ENCODE peak calls at places on chromosomes 6 and 20, in six cellular contexts. L is tibial artery, E is GM23338, B is IMR-90, I is psoas muscle, Z is RWPE1. V is an unnamed sample.

GRCh38 chr20:856361-856775 is 22.9 kb downstream of the FAM110A start:
- DNase-seq in L (no peak), Z (peak; percentile 97), B (peak; percentile 54), I (no peak), E (no peak), V (no peak)

GRCh38 chr6:26415036-26415614 is 13.1 kb downstream of the BTN3A1 start:
- DNase-seq in I (no peak), E (no peak), L (no peak), B (no peak), Z (no peak), V (no peak)

GRCh38 chr6:159788757-159789376 is 535 bp downstream of the TCP1 start:
- DNase-seq in L (peak; percentile 49), I (peak; percentile 74), E (peak; percentile 61), B (peak; percentile 42), Z (peak; percentile 46), V (no peak)

GRCh38 chr6:110255356-110255755 is 75.1 kb downstream of the CDC40 start:
- DNase-seq in B (peak; percentile 37), E (peak; percentile 80), I (no peak), L (no peak), Z (peak; percentile 31), V (no peak)

GRCh38 chr20:23640018-23640872 is 2.5 kb upstream of the CST3 start:
- DNase-seq in I (no peak), B (no peak), E (no peak), L (no peak), Z (no peak), V (no peak)

GRCh38 chr20:8330785-8331699 is 199.0 kb downstream of the PLCB1 start:
- DNase-seq in Z (no peak), E (no peak), B (no peak), L (no peak), I (no peak), V (no peak)

GRCh38 chr6:112366695-112367546 is 19.8 kb downstream of the RFPL4B start:
- DNase-seq in B (no peak), I (no peak), Z (no peak), L (no peak), E (no peak), V (no peak)

GRCh38 chr20:47019106-47019824 is 124.6 kb downstream of the EYA2 start:
- DNase-seq in Z (no peak), E (peak; percentile 19), L (no peak), B (peak; percentile 94), I (no peak), V (peak; percentile 16)

GRCh38 chr20:32235331-32236047 is 27.8 kb downstream of the POFUT1 start:
- DNase-seq in I (no peak), B (no peak), E (no peak), Z (no peak), L (no peak), V (no peak)

GRCh38 chr6:31057426-31058003 is 47.2 kb downstream of the MUC22 start:
- DNase-seq in E (peak; percentile 17), B (peak; percentile 63), L (no peak), I (no peak), Z (peak; percentile 59), V (no peak)

GRCh38 chr20:8757146-8757545 is 311.7 kb upstream of the PLCB4 start:
- DNase-seq in B (peak; percentile 85), E (no peak), I (no peak), L (no peak), Z (no peak), V (no peak)

GRCh38 chr6:4466769-4467480 is 309.3 kb upstream of the CDYL start:
- DNase-seq in Z (peak; percentile 10), B (no peak), L (no peak), I (no peak), E (no peak), V (no peak)

GRCh38 chr6:12403201-12403826 is 113.2 kb downstream of the EDN1 start:
- DNase-seq in L (no peak), Z (peak; percentile 69), B (peak; percentile 69), E (no peak), I (no peak), V (no peak)

GRCh38 chr6:17714879-17715860 is 8.4 kb upstream of the NUP153 start:
- DNase-seq in I (no peak), B (peak; percentile 98), L (peak; percentile 22), Z (peak; percentile 88), E (no peak), V (no peak)

GRCh38 chr6:11054722-11055121 is 10.6 kb upstream of the ELOVL2 start:
- DNase-seq in L (no peak), Z (no peak), E (no peak), B (peak; percentile 50), I (no peak), V (no peak)

GRCh38 chr20:23010096-23010495 is 25.0 kb upstream of the SSTR4 start:
- DNase-seq in E (no peak), Z (no peak), B (no peak), L (no peak), I (no peak), V (no peak)

GRCh38 chr6:116158641-116159040 is 32.7 kb upstream of the COL10A1 start:
- DNase-seq in B (peak; percentile 39), E (no peak), I (no peak), L (no peak), Z (no peak), V (no peak)

GRCh38 chr6:150269857-150270223 is 99.0 kb upstream of the IYD start:
- DNase-seq in Z (peak; percentile 98), E (no peak), L (no peak), I (no peak), B (peak; percentile 36), V (no peak)

GRCh38 chr6:83514877-83515466 is 2.6 kb downstream of the PRSS35 start:
- DNase-seq in L (no peak), B (peak; percentile 80), I (no peak), Z (peak; percentile 38), E (peak; percentile 76), V (peak; percentile 76)

GRCh38 chr6:166419268-166419667 is 36.5 kb upstream of the MPC1 start:
- DNase-seq in E (no peak), L (peak; percentile 18), Z (peak; percentile 54), B (peak; percentile 47), I (peak; percentile 1), V (no peak)

GRCh38 chr6:143164565-143165105 is 103.9 kb downstream of the AIG1 start:
- DNase-seq in Z (no peak), B (no peak), E (no peak), L (no peak), I (no peak), V (no peak)

GRCh38 chr6:130019796-130020105 is 1.4 kb downstream of the L3MBTL3 start:
- DNase-seq in I (no peak), E (peak; percentile 27), Z (no peak), B (no peak), L (no peak), V (no peak)

GRCh38 chr6:44869321-44869897 is 458.7 kb upstream of the RUNX2 start:
- DNase-seq in Z (no peak), I (no peak), L (no peak), E (no peak), B (no peak), V (no peak)

GRCh38 chr6:15416932-15417509 is 171.2 kb downstream of the JARID2 start:
- DNase-seq in E (no peak), I (no peak), B (no peak), L (no peak), Z (no peak), V (no peak)

GRCh38 chr6:11527274-11527870 is 10.2 kb upstream of the TMEM170B start:
- DNase-seq in E (no peak), Z (no peak), B (peak; percentile 34), I (no peak), L (no peak), V (no peak)

GRCh38 chr20:56393653-56394052 is 1.2 kb downstream of the CSTF1 start:
- DNase-seq in B (no peak), I (no peak), Z (no peak), E (no peak), L (no peak), V (no peak)
- H3K27ac ChIP-seq in B (peak overlapping the region; percentile 12), I (no peak overlapping the region), Z (no peak overlapping the region), E (no peak overlapping the region), L (no peak overlapping the region), V (no peak overlapping the region)

DNA sequence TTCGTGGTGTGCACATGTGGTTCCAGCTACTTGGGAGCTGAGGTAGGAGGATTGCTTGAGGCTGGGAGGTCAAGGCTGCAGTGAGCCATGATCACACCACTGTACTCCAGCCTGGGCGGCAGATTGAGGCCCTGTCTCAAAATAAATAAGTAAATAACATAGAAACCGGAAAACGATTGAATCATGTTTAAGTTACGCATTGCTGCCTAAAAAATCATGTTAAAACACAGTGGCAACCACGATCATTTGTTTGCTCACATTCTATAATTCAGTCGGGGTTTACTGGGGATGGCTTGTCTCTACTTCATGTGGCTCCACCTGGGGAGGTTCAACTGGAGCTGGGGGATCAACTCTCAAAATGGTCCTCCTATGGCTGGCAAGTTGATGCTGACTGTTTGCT is 8.2 kb upstream of the CDKN1A start:
- DNase-seq in L (no peak), B (no peak), E (no peak), I (no peak), Z (no peak), V (no peak)
- TF ChIP-seq CTCF in L (no peak), B (no peak), E (no peak), I (no peak), Z (no peak), V (no peak)

GRCh38 chr6:134564705-134565104 is 246.8 kb upstream of the SGK1 start:
- DNase-seq in E (no peak), L (no peak), I (no peak), B (no peak), Z (no peak), V (no peak)
- H3K27ac ChIP-seq in E (no peak overlapping the region), L (no peak overlapping the region), I (no peak overlapping the region), B (no peak overlapping the region), Z (no peak overlapping the region), V (no peak overlapping the region)

GRCh38 chr6:132401941-132402275 is 633 bp upstream of the MOXD1 start:
- DNase-seq in Z (no peak), L (no peak), E (peak; percentile 51), B (no peak), I (no peak), V (no peak)
- TF ChIP-seq CTCF in Z (no peak), L (no peak), E (no peak), B (no peak), I (no peak), V (no peak)

DNA sequence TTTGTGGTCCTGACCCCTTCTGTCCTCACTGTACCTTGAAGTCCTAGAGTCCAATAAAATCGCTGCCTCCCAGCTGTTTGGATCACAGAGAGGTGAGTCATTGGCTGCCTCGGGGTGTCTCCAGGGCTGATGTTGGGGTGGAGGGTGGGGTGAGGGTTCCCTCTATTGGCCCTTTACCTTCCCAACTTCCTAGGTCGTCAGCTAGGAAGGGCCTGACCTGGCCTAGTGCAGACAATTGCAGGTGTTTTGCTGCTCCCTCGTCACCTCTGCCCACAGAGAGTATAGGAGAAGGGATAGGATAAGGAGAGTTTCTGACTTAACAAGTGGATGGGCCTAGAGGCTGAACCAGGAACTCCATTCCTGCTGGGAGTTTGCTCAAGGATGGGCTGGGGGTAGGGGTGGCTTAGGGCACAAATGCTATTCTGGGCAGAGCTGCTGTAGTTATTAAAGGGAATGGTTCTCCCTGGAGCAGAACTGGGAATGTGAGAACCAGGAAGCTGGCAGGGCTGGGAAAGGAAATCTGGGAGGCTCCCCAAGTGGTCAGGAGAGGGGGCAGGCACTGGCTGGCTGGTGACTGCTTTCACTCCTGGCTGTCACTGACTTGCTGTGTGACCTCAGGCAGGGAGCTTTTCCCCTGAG is 1.4 kb downstream of the TP53INP2 start:
- DNase-seq in I (no peak), L (no peak), B (peak; percentile 23), E (peak; percentile 52), Z (peak; percentile 90), V (no peak)
- H3K27ac ChIP-seq in I (peak overlapping the region; percentile 100), L (peak overlapping the region; percentile 99), B (no peak overlapping the region), E (no peak overlapping the region), Z (peak overlapping the region; percentile 89), V (peak overlapping the region; percentile 98)

GRCh38 chr6:20709451-20709850 is 175.2 kb downstream of the CDKAL1 start:
- DNase-seq in I (no peak), E (no peak), L (no peak), B (no peak), Z (no peak), V (no peak)
- TF ChIP-seq CTCF in I (no peak), E (no peak), L (no peak), B (no peak), Z (no peak), V (no peak)

V was measured in tibial nerve.